ENCODE peak calls at places on chromosomes 4 and X, in six cellular contexts. One of them, this sample, is unnamed.

GRCh38 chr4:43330288-43330687 is 437.8 kb downstream of the GRXCR1 start:
- DNase-seq in HEK293T: no peak
- DNase-seq in NCI-H2029: no peak
- DNase-seq in right cardiac atrium: no peak
- DNase-seq in GM04503: peak; percentile 19
- DNase-seq in LHCN-M2: peak; percentile 52
- DNase-seq in this sample: no peak

GRCh38 chr4:21470531-21470930 is 478.0 kb downstream of the KCNIP4 start:
- DNase-seq in HEK293T: no peak
- DNase-seq in NCI-H2029: peak; percentile 54
- DNase-seq in right cardiac atrium: no peak
- DNase-seq in GM04503: peak; percentile 12
- DNase-seq in LHCN-M2: peak; percentile 84
- DNase-seq in this sample: no peak

GRCh38 chr4:82519776-82520175 is 42.0 kb downstream of the TMEM150C start:
- DNase-seq in HEK293T: no peak
- DNase-seq in NCI-H2029: no peak
- DNase-seq in right cardiac atrium: no peak
- DNase-seq in GM04503: no peak
- DNase-seq in LHCN-M2: no peak
- DNase-seq in this sample: no peak

GRCh38 chr4:153159728-153160221 is 44.5 kb upstream of the TRIM2 start:
- DNase-seq in HEK293T: no peak
- DNase-seq in NCI-H2029: no peak
- DNase-seq in right cardiac atrium: no peak
- DNase-seq in GM04503: peak; percentile 73
- DNase-seq in LHCN-M2: peak; percentile 54
- DNase-seq in this sample: no peak

GRCh38 chr4:137359691-137360315 is 172.5 kb downstream of the PCDH18 start:
- DNase-seq in HEK293T: no peak
- DNase-seq in NCI-H2029: no peak
- DNase-seq in right cardiac atrium: no peak
- DNase-seq in GM04503: no peak
- DNase-seq in LHCN-M2: no peak
- DNase-seq in this sample: no peak

GRCh38 chr4:152606800-152607577 is 71.1 kb upstream of the FBXW7 start:
- DNase-seq in HEK293T: no peak
- DNase-seq in NCI-H2029: no peak
- DNase-seq in right cardiac atrium: no peak
- DNase-seq in GM04503: no peak
- DNase-seq in LHCN-M2: no peak
- DNase-seq in this sample: peak; percentile 50

GRCh38 chr4:124066579-124066978 is 646.0 kb downstream of the ANKRD50 start:
- DNase-seq in HEK293T: no peak
- DNase-seq in NCI-H2029: no peak
- DNase-seq in right cardiac atrium: no peak
- DNase-seq in GM04503: no peak
- DNase-seq in LHCN-M2: no peak
- DNase-seq in this sample: no peak

GRCh38 chr4:154854362-154854761 is 73.3 kb downstream of the RBM46 start:
- DNase-seq in HEK293T: peak; percentile 9
- DNase-seq in NCI-H2029: no peak
- DNase-seq in right cardiac atrium: no peak
- DNase-seq in GM04503: no peak
- DNase-seq in LHCN-M2: no peak
- DNase-seq in this sample: no peak

GRCh38 chrX:100407784-100408642 is 2.1 kb downstream of the PCDH19 start:
- DNase-seq in HEK293T: no peak
- DNase-seq in NCI-H2029: no peak
- DNase-seq in right cardiac atrium: no peak
- DNase-seq in GM04503: no peak
- DNase-seq in LHCN-M2: no peak
- DNase-seq in this sample: no peak

GRCh38 chr4:105569014-105569850 is 16.8 kb downstream of the ARHGEF38 start:
- DNase-seq in HEK293T: no peak
- DNase-seq in NCI-H2029: no peak
- DNase-seq in right cardiac atrium: no peak
- DNase-seq in GM04503: no peak
- DNase-seq in LHCN-M2: peak; percentile 42
- DNase-seq in this sample: no peak

GRCh38 chrX:85309717-85310116 is 65.9 kb downstream of the ZNF711 start:
- DNase-seq in HEK293T: peak; percentile 20
- DNase-seq in NCI-H2029: no peak
- DNase-seq in right cardiac atrium: no peak
- DNase-seq in GM04503: no peak
- DNase-seq in LHCN-M2: peak; percentile 0
- DNase-seq in this sample: no peak

GRCh38 chrX:13279279-13280009 is 40.4 kb downstream of the ATXN3L start:
- DNase-seq in HEK293T: no peak
- DNase-seq in NCI-H2029: no peak
- DNase-seq in right cardiac atrium: no peak
- DNase-seq in GM04503: no peak
- DNase-seq in LHCN-M2: no peak
- DNase-seq in this sample: no peak

GRCh38 chr4:5940470-5941203 is 47.8 kb upstream of the CRMP1 start:
- DNase-seq in HEK293T: peak; percentile 58
- DNase-seq in NCI-H2029: peak; percentile 98
- DNase-seq in right cardiac atrium: no peak
- DNase-seq in GM04503: peak; percentile 14
- DNase-seq in LHCN-M2: peak; percentile 11
- DNase-seq in this sample: no peak

GRCh38 chrX:100381613-100382012 is 28.5 kb downstream of the PCDH19 start:
- DNase-seq in HEK293T: no peak
- DNase-seq in NCI-H2029: no peak
- DNase-seq in right cardiac atrium: no peak
- DNase-seq in GM04503: no peak
- DNase-seq in LHCN-M2: no peak
- DNase-seq in this sample: no peak

GRCh38 chrX:149759824-149760223 is 14.0 kb upstream of the HSFX1 start:
- DNase-seq in HEK293T: no peak
- DNase-seq in NCI-H2029: no peak
- DNase-seq in right cardiac atrium: no peak
- DNase-seq in GM04503: no peak
- DNase-seq in LHCN-M2: no peak
- DNase-seq in this sample: no peak

GRCh38 chrX:110915120-110915519 is 119.5 kb upstream of the CHRDL1 start:
- DNase-seq in HEK293T: no peak
- DNase-seq in NCI-H2029: no peak
- DNase-seq in right cardiac atrium: no peak
- DNase-seq in GM04503: peak; percentile 35
- DNase-seq in LHCN-M2: peak; percentile 0
- DNase-seq in this sample: no peak

GRCh38 chrX:29662759-29663503 is 552.4 kb upstream of the MAGEB2 start:
- DNase-seq in HEK293T: no peak
- DNase-seq in NCI-H2029: no peak
- DNase-seq in right cardiac atrium: no peak
- DNase-seq in GM04503: peak; percentile 92
- DNase-seq in LHCN-M2: peak; percentile 92
- DNase-seq in this sample: no peak

GRCh38 chr4:108149588-108150380 is 18.9 kb downstream of the LEF1 start:
- DNase-seq in HEK293T: no peak
- DNase-seq in NCI-H2029: no peak
- DNase-seq in right cardiac atrium: no peak
- DNase-seq in GM04503: peak; percentile 85
- DNase-seq in LHCN-M2: no peak
- DNase-seq in this sample: no peak

GRCh38 chrX:153922932-153923857 is 2.9 kb downstream of the ARHGAP4 start:
- DNase-seq in HEK293T: peak; percentile 72
- DNase-seq in NCI-H2029: peak; percentile 35
- DNase-seq in right cardiac atrium: peak; percentile 94
- DNase-seq in GM04503: no peak
- DNase-seq in LHCN-M2: peak; percentile 42
- DNase-seq in this sample: no peak

GRCh38 chrX:153598541-153599191 is at the start of gene CCNQ:
- DNase-seq in HEK293T: peak; percentile 39
- DNase-seq in NCI-H2029: no peak
- DNase-seq in right cardiac atrium: peak; percentile 61
- DNase-seq in GM04503: no peak
- DNase-seq in LHCN-M2: no peak
- DNase-seq in this sample: no peak

GRCh38 chr4:173334891-173335754 is 965 bp upstream of the HMGB2 start:
- DNase-seq in HEK293T: peak; percentile 84
- DNase-seq in NCI-H2029: peak; percentile 84
- DNase-seq in right cardiac atrium: peak; percentile 89
- DNase-seq in GM04503: peak; percentile 44
- DNase-seq in LHCN-M2: peak; percentile 94
- DNase-seq in this sample: no peak